ENCODE peak calls at places on chromosomes 11 and 22, in seven cellular contexts. M is GM23338, J is fibroblast of lung, Z is H9, A is SK-N-SH, X is mammary epithelial cell, B is HCT116. R is an unnamed sample. For H3K79me2, the result is how much of the 10 kb centered on the place peaks cover.

GRCh38 chr11:71501071-71501985 is 25.7 kb upstream of the KRTAP5-7 start:
- DNase-seq in M (no peak), J (no peak), Z (no peak), A (no peak), X (no peak), B (no peak), R (no peak)

GRCh38 chr11:3969613-3970012 is 114.1 kb downstream of the STIM1 start:
- DNase-seq in M (no peak), J (no peak), Z (no peak), A (no peak), X (no peak), B (no peak), R (no peak)

GRCh38 chr11:30860970-30861369 is 274.8 kb upstream of the MPPED2 start:
- DNase-seq in M (peak), J (no peak), Z (no peak), A (peak), X (no peak), B (no peak), R (no peak)

GRCh38 chr22:17243524-17243923 is 24.3 kb upstream of the ADA2 start:
- DNase-seq in M (no peak), J (no peak), Z (no peak), A (no peak), X (peak), B (no peak), R (no peak)

GRCh38 chr11:112958670-112959069 is 2.5 kb upstream of the NCAM1 start:
- DNase-seq in M (no peak), J (peak), Z (no peak), A (no peak), X (peak), B (no peak), R (no peak)

GRCh38 chr11:2929511-2929879 is 275 bp upstream of the PHLDA2 start:
- DNase-seq in M (no peak), J (peak), Z (no peak), A (peak), X (peak), B (peak), R (peak)

GRCh38 chr11:13210424-13210823 is 67.2 kb upstream of the BMAL1 start:
- DNase-seq in M (peak), J (peak), Z (peak), A (peak), X (peak), B (peak), R (peak)

GRCh38 chr22:19477321-19478085 is 1.5 kb downstream of the UFD1 start:
- DNase-seq in M (no peak), J (peak), Z (no peak), A (no peak), X (no peak), B (no peak), R (peak)

GRCh38 chr11:11202885-11203284 is 150.2 kb downstream of the CSNK2A3 start:
- DNase-seq in M (no peak), J (no peak), Z (no peak), A (no peak), X (no peak), B (no peak), R (no peak)

GRCh38 chr11:45754261-45754709 is 50.7 kb upstream of the SLC35C1 start:
- DNase-seq in M (peak), J (peak), Z (no peak), A (peak), X (no peak), B (no peak), R (no peak)

GRCh38 chr11:119666463-119667131 is 62.4 kb downstream of the NECTIN1 start:
- DNase-seq in M (peak), J (peak), Z (peak), A (peak), X (peak), B (peak), R (peak)

GRCh38 chr11:3167143-3168119 is 2.3 kb upstream of the OSBPL5 start:
- DNase-seq in M (no peak), J (no peak), Z (no peak), A (no peak), X (no peak), B (no peak), R (no peak)

GRCh38 chr11:116272181-116272789 is 500.5 kb downstream of the BUD13 start:
- DNase-seq in M (peak), J (no peak), Z (no peak), A (peak), X (no peak), B (no peak), R (no peak)

GRCh38 chr11:66112640-66113098 is 42.6 kb downstream of the PACS1 start:
- DNase-seq in M (no peak), J (peak), Z (no peak), A (no peak), X (peak), B (no peak), R (peak)

GRCh38 chr11:4983851-4984250 is 10.8 kb upstream of the OR51L1 start:
- DNase-seq in M (no peak), J (no peak), Z (no peak), A (no peak), X (no peak), B (no peak), R (no peak)

GRCh38 chr22:45504703-45505341 is 2.1 kb downstream of the FBLN1 start:
- DNase-seq in M (peak), J (peak), Z (no peak), A (peak), X (peak), B (no peak), R (peak)

GRCh38 chr11:110971110-110971509 is 258.9 kb upstream of the ARHGAP20 start:
- DNase-seq in M (no peak), J (peak), Z (no peak), A (no peak), X (peak), B (no peak), R (no peak)

GRCh38 chr11:76248210-76248609 is 41.9 kb upstream of the WNT11 start:
- DNase-seq in M (peak), J (no peak), Z (peak), A (no peak), X (no peak), B (no peak), R (peak)

GRCh38 chr11:128552783-128553661 is 34.3 kb downstream of the ETS1 start:
- DNase-seq in M (no peak), J (peak), Z (no peak), A (no peak), X (peak), B (no peak), R (no peak)

GRCh38 chr11:10294289-10294953 is 402 bp upstream of the SBF2 start:
- DNase-seq in M (peak), J (peak), Z (peak), A (peak), X (peak), B (no peak), R (peak)

GRCh38 chr11:78562398-78562797 is 12.3 kb downstream of the NARS2 start:
- DNase-seq in M (no peak), J (peak), Z (no peak), A (no peak), X (no peak), B (no peak), R (peak)

GRCh38 chr11:111454561-111455192 is 57.5 kb downstream of the BTG4 start:
- DNase-seq in M (peak), J (peak), Z (peak), A (peak), X (peak), B (no peak), R (peak)

GRCh38 chr11:85725510-85726258 is 39.7 kb upstream of the CCDC89 start:
- DNase-seq in M (no peak), J (peak), Z (no peak), A (no peak), X (peak), B (peak), R (peak)

GRCh38 chr11:104625246-104625645 is 273.0 kb downstream of the CASP12 start:
- DNase-seq in M (no peak), J (peak), Z (no peak), A (no peak), X (peak), B (no peak), R (peak)

GRCh38 chr11:58498464-58498863 is 9.4 kb downstream of the OR5B21 start:
- DNase-seq in M (no peak), J (peak), Z (no peak), A (no peak), X (no peak), B (no peak), R (no peak)

GRCh38 chr11:101487775-101488174 is 96.0 kb downstream of the TRPC6 start:
- DNase-seq in M (no peak), J (peak), Z (no peak), A (no peak), X (peak), B (no peak), R (no peak)

GRCh38 chr11:10486161-10486840 is 31.2 kb downstream of the AMPD3 start:
- DNase-seq in M (no peak), J (no peak), Z (peak), A (no peak), X (no peak), B (no peak), R (no peak)

GRCh38 chr11:70912226-70912840 is 340.0 kb downstream of the SHANK2 start:
- DNase-seq in M (no peak), J (peak), Z (no peak), A (no peak), X (no peak), B (no peak), R (no peak)

GRCh38 chr22:19490628-19491230 is 11.0 kb downstream of the CDC45 start:
- DNase-seq in M (no peak), J (no peak), Z (no peak), A (no peak), X (no peak), B (no peak), R (no peak)

GRCh38 chr22:45211848-45212247 is 28.8 kb downstream of the KIAA0930 start:
- DNase-seq in M (no peak), J (no peak), Z (no peak), A (no peak), X (no peak), B (no peak), R (no peak)

GRCh38 chr11:431921-432320 is 9.9 kb downstream of the ANO9 start:
- DNase-seq in M (no peak), J (no peak), Z (no peak), A (peak), X (no peak), B (no peak), R (no peak)

GRCh38 chr11:93194673-93195291 is 3.0 kb downstream of the SLC36A4 start:
- DNase-seq in M (no peak), J (no peak), Z (no peak), A (peak), X (no peak), B (no peak), R (no peak)

DNA sequence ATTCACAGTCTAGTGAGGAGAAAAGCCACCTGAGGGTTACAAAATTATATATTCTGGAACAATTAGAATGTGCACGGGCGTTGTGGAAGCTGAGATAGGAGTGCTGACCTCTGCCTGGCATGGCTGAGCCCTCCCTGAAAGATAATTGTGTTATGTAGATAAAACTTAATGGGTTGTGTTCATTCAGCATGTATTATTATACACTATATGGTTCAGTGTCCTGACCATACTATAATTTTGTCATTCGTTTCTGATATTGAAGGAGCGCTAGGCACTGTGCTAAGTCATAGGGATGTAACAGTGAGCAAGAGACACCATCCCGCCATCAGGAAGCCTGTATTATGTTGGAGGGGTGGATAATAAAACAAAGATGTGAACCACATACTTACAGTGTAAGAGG is 3.8 kb downstream of the ACAT1 start:
- DNase-seq in M (no peak), J (no peak), Z (no peak), A (peak), X (no peak), B (no peak), R (no peak)
- H3K79me2 ChIP-seq in M (under half), J (under half), Z (under half), A (half or more), X (under half), B (half or more), R (under half)

GRCh38 chr22:24027991-24028390 is 16.9 kb downstream of the CABIN1 start:
- DNase-seq in M (no peak), J (no peak), Z (no peak), A (no peak), X (no peak), B (no peak), R (no peak)
- H3K79me2 ChIP-seq in M (half or more), J (under half), Z (under half), A (half or more), X (half or more), B (half or more), R (under half)

GRCh38 chr11:121561240-121561639 is 108.5 kb upstream of the SORL1-AS1 start:
- DNase-seq in M (no peak), J (no peak), Z (no peak), A (no peak), X (no peak), B (no peak), R (no peak)

GRCh38 chr11:121560251-121560650 is 107.5 kb upstream of the SORL1-AS1 start:
- DNase-seq in M (no peak), J (no peak), Z (no peak), A (no peak), X (no peak), B (no peak), R (no peak)

GRCh38 chr11:121557348-121557747 is 104.6 kb upstream of the SORL1-AS1 start:
- DNase-seq in M (no peak), J (peak), Z (no peak), A (no peak), X (peak), B (no peak), R (no peak)

GRCh38 chr11:121561716-121562115 is 108.9 kb upstream of the SORL1-AS1 start:
- DNase-seq in M (no peak), J (no peak), Z (no peak), A (no peak), X (no peak), B (no peak), R (no peak)

GRCh38 chr11:121559812-121560211 is 107.0 kb upstream of the SORL1-AS1 start:
- DNase-seq in M (no peak), J (no peak), Z (no peak), A (no peak), X (no peak), B (no peak), R (no peak)
- H3K79me2 ChIP-seq in M (under half), J (under half), Z (under half), A (under half), X (under half), B (under half), R (under half)

DNA sequence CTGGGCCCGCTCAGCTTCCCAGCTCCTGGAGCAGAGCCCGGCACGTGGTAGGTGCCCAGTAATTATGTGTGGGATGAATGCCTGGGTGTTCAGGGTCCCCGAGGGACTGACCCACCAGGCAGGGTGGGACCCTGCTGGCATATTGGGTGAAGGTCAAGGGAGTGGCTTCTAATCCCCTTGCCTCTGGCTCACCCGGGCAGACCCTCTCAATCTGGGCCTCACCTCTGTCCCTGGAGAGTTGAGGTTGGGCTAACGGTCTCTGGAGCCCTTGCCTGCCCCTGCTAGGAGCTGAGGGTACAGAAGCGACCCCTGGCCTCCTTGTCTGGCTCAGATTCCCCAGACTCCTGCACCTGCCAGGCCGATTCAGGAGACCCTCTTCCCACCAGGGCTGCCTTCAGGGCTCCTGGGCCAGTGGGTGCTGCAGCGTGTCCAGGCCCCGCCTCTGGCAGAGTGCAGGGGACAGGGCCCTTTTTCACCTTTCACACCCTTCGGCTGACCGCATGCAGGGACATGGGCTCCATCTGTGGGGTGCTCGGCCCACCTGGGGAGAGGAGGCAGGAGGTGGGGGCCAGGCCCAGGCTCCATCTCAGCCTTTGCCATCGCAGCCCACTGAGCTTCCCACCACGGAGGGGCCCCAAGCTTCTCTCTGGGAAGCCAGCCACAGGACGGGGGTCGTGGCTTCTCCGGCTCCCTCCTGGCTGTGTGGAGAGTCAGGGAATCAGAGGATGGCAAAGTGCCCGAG is 3.8 kb upstream of the CTSD start:
- DNase-seq in M (no peak), J (no peak), Z (no peak), A (no peak), X (no peak), B (no peak), R (no peak)
- H3K79me2 ChIP-seq in M (under half), J (under half), Z (under half), A (under half), X (under half), B (under half), R (under half)

GRCh38 chr11:17639091-17639490 is 80.3 kb upstream of the MYOD1 start:
- DNase-seq in M (no peak), J (no peak), Z (no peak), A (peak), X (no peak), B (no peak), R (no peak)

GRCh38 chr11:17640493-17641164 is 78.7 kb upstream of the MYOD1 start:
- DNase-seq in M (no peak), J (no peak), Z (no peak), A (peak), X (no peak), B (no peak), R (no peak)

GRCh38 chr11:17637901-17638300 is 81.5 kb upstream of the MYOD1 start:
- DNase-seq in M (no peak), J (no peak), Z (no peak), A (peak), X (no peak), B (no peak), R (no peak)

GRCh38 chr11:17638311-17638710 is 81.1 kb upstream of the MYOD1 start:
- DNase-seq in M (no peak), J (no peak), Z (no peak), A (no peak), X (no peak), B (no peak), R (no peak)

GRCh38 chr11:17639781-17640180 is 79.6 kb upstream of the MYOD1 start:
- DNase-seq in M (no peak), J (no peak), Z (no peak), A (no peak), X (no peak), B (no peak), R (no peak)
- H3K79me2 ChIP-seq in M (under half), J (under half), Z (under half), A (under half), X (under half), B (under half), R (under half)

GRCh38 chr11:35677904-35678303 is 15.3 kb downstream of the TRIM44 start:
- DNase-seq in M (no peak), J (peak), Z (no peak), A (no peak), X (no peak), B (no peak), R (no peak)

GRCh38 chr11:35678975-35679374 is 16.4 kb downstream of the TRIM44 start:
- DNase-seq in M (no peak), J (no peak), Z (no peak), A (no peak), X (no peak), B (no peak), R (no peak)

GRCh38 chr11:35675901-35676610 is 13.5 kb downstream of the TRIM44 start:
- DNase-seq in M (no peak), J (no peak), Z (no peak), A (no peak), X (no peak), B (no peak), R (no peak)

GRCh38 chr11:35678471-35678870 is 15.9 kb downstream of the TRIM44 start:
- DNase-seq in M (no peak), J (no peak), Z (no peak), A (no peak), X (no peak), B (no peak), R (no peak)

GRCh38 chr11:35676611-35676965 is 14.0 kb downstream of the TRIM44 start:
- DNase-seq in M (no peak), J (no peak), Z (no peak), A (no peak), X (no peak), B (no peak), R (no peak)
- H3K79me2 ChIP-seq in M (half or more), J (half or more), Z (under half), A (half or more), X (half or more), B (under half), R (half or more)

GRCh38 chr22:28741200-28741757 is 341 bp downstream of the CHEK2 start:
- DNase-seq in M (no peak), J (no peak), Z (no peak), A (no peak), X (no peak), B (no peak), R (no peak)

GRCh38 chr22:28741758-28742561 is at the start of the genes CHEK2 and HSCB:
- DNase-seq in M (peak), J (peak), Z (peak), A (peak), X (peak), B (peak), R (peak)

GRCh38 chr22:28734393-28734792 is 7.2 kb downstream of the CHEK2 start:
- DNase-seq in M (no peak), J (no peak), Z (no peak), A (no peak), X (no peak), B (no peak), R (no peak)

DNA sequence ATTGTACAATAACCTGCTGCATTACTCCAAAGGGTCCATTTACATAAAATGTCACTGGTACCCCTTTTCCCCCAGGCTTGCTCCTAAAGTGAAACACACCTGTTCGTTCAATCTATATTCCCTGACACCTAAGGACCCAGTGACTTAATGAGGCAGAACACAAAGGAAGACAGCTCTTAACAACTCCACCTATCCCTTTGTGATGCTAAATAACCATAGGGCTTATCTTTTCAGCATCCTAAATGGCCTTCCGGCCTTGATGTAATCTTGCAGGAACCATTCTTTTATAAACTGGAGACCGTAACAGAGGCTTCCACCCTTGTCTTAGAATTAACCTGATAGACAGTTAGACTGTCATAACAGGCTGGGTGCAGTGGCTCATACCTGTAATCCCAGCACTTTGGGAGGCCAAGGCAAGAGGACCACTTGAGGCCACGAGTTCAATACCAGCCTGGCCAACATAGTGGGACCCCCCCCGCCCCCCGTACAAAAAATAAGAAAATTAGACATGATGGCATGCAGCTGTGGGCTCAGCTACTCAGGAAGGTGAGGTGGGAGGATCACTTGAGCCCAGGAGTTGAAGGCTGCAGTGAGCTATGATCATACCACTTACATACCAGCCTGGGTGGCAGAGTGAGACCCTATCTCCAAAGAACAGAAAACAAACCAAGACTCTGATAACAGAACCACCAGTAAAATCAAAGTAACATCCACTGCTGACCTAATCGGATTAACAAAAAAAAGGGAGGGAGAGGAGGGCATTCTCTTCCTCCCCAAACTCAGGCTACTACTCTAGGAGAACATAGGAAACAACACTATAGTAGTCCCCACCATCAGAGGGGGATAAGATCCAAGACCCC is 5.1 kb downstream of the CHEK2 start:
- DNase-seq in M (peak), J (no peak), Z (peak), A (no peak), X (no peak), B (no peak), R (no peak)
- H3K79me2 ChIP-seq in M (half or more), J (under half), Z (under half), A (under half), X (under half), B (half or more), R (under half)

R was measured in endothelial cell of umbilical vein.